ENCODE peak calls at places on chromosomes 4 and X, in nine cellular contexts. P, S, X, U, Y, J, T, O and F are unnamed samples. For H3K4me1, the result is how much of the 10 kb centered on the place peaks cover.

GRCh38 chr4:34250562-34250961 is 1993.8 kb downstream of the ARAP2 start:
- DNase-seq in S (no peak), X (no peak), U (no peak), P (no peak), T (no peak), J (no peak), Y (peak), O (no peak), F (no peak)

GRCh38 chr4:109472343-109472761 is 38.7 kb downstream of the SEC24B start:
- DNase-seq in S (no peak), O (no peak), U (no peak), T (no peak), Y (peak), J (peak), P (no peak), X (no peak), F (no peak)

GRCh38 chr4:32789026-32789608 is 2068.9 kb downstream of the PCDH7 start:
- DNase-seq in Y (peak), O (no peak), J (no peak), X (peak), U (no peak), P (no peak), T (no peak), S (no peak), F (no peak)

GRCh38 chrX:54811301-54811885 is 3.8 kb downstream of the MAGED2 start:
- DNase-seq in P (no peak), Y (no peak), O (no peak), X (no peak), J (no peak), U (no peak), T (no peak), S (no peak), F (no peak)

GRCh38 chr4:149823770-149824221 is 8.2 kb upstream of the IQCM start:
- DNase-seq in J (no peak), O (no peak), U (no peak), X (no peak), Y (peak), T (no peak), S (no peak), P (no peak), F (no peak)

GRCh38 chrX:70434914-70435586 is 9.6 kb upstream of the DLG3 start:
- DNase-seq in Y (peak), J (no peak), T (no peak), X (no peak), S (peak), P (no peak), U (no peak), O (peak), F (peak)

GRCh38 chr4:6591781-6592180 is 16.8 kb downstream of the MAN2B2 start:
- DNase-seq in U (no peak), J (no peak), O (no peak), P (no peak), S (no peak), X (no peak), T (no peak), Y (no peak), F (no peak)

GRCh38 chrX:112642349-112642748 is 37.4 kb downstream of the LHFPL1 start:
- DNase-seq in Y (peak), T (no peak), J (peak), X (peak), P (peak), U (no peak), S (peak), O (no peak), F (no peak)

GRCh38 chr4:78599147-78599546 is 47.6 kb downstream of the ANXA3 start:
- DNase-seq in O (no peak), U (no peak), J (no peak), X (no peak), T (no peak), P (no peak), Y (no peak), S (no peak), F (no peak)

GRCh38 chrX:64204701-64205440 is 637 bp downstream of the AMER1 start:
- DNase-seq in P (peak), O (peak), U (peak), J (peak), X (peak), Y (peak), S (peak), T (peak), F (peak)

GRCh38 chrX:47574609-47575325 is 7.5 kb upstream of the TIMP1 start:
- DNase-seq in T (no peak), P (peak), S (peak), O (no peak), J (no peak), X (no peak), U (no peak), Y (no peak), F (no peak)

GRCh38 chrX:131617182-131617581 is 73.3 kb downstream of the OR13H1 start:
- DNase-seq in O (no peak), P (no peak), X (no peak), J (no peak), T (no peak), U (no peak), S (no peak), Y (peak), F (no peak)

GRCh38 chrX:22194207-22194606 is 78.5 kb upstream of the CBLL2 start:
- DNase-seq in S (no peak), U (no peak), T (no peak), O (no peak), P (no peak), J (no peak), X (no peak), Y (no peak), F (no peak)

GRCh38 chr4:166140951-166141350 is 267.9 kb downstream of the TLL1 start:
- DNase-seq in Y (no peak), P (no peak), O (no peak), J (no peak), X (no peak), S (no peak), T (no peak), U (no peak), F (no peak)

GRCh38 chrX:120446503-120446902 is 22.6 kb downstream of the LAMP2 start:
- DNase-seq in T (no peak), P (peak), O (no peak), J (no peak), X (no peak), S (no peak), U (no peak), Y (peak), F (no peak)

DNA sequence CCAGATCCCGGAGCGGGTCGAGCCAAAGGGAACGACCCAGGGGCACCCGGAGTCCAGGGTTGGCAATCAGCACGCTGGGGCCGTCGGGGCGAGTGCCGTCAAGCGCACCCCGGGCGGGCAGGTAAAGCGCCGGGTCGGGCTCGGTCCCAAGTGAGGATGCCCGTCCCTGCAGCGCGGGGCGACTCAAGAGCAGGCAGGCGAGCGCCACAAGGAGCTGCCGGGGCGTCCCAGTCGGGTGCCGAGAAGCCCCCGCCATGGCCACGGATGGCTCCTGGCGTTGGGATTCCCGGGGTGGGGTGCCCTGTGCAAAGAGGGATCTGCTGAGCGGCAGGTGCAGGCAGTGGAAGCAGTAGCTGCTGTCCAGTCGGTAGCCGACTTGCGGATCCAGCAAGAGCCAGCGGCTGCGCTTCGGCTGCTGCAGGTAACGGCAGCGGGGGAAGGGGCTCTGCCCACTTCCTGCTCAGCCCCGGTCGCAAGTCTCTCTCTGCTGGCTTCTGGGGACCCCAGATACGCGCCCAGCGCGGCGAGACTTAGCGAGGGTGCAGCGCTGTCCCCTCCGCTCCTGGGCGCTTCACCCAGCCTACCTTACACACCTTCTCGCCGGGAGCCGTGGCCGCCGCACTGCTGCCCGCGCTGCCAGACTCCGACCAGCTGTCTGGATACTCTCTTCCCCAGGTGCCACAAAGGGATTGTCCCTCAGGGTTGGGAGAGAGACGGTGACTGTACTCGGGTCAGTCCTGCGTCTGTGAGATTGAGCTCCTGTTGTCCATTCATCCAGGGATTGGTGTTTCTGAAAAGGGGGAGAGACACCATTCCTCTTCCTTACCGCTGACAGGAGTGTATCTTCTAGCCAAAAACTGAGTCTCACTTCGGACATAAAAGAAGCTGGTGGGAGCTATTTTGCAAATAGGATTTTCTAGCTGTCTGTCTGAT is at the start of gene FREM3:
- DNase-seq in X (peak), S (peak), Y (no peak), T (peak), O (no peak), U (no peak), J (no peak), P (no peak), F (no peak)
- H3K4me3 ChIP-seq in X (peak), S (peak), Y (no peak), T (peak), O (peak), U (no peak), J (no peak), P (no peak), F (peak)

DNA sequence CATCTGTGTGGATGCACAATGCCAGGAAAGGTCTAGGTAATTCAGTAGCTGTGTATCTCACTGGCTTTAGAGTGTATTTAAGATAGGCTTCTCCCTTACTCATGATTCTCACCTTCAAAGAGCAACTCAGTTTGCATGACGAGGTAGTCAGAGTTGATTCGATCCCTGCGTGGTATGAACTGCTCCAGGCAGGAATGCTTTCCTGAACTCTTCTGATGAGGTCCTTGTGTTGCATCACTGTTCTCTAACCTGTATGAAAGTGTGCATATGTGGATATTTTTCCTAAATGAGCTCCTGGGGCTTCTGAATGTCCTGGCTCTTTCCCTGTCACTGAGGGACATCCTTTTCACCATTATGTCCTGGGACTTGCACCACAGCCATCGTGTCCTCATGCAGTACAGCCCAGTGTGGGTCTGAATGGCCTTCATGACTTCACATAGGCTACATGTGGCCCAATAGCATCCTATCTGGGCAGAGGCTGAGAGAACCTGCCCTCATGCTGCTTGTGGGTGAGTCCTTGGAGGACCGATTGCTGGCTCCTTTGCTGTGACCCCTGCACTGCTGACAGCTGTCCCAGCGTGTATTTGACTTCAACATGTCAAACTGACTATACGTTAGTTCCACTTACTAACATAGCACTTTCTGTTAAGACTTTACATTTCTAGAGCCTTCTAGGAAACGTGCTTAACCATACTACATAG is 65.3 kb upstream of the WDR1 start:
- DNase-seq in U (no peak), T (no peak), Y (no peak), O (no peak), P (no peak), X (no peak), S (no peak), J (no peak), F (no peak)
- H3K4me1 ChIP-seq in U (under half), T (under half), Y (under half), O (under half), P (under half), X (under half), S (under half), J (under half), F (under half)

DNA sequence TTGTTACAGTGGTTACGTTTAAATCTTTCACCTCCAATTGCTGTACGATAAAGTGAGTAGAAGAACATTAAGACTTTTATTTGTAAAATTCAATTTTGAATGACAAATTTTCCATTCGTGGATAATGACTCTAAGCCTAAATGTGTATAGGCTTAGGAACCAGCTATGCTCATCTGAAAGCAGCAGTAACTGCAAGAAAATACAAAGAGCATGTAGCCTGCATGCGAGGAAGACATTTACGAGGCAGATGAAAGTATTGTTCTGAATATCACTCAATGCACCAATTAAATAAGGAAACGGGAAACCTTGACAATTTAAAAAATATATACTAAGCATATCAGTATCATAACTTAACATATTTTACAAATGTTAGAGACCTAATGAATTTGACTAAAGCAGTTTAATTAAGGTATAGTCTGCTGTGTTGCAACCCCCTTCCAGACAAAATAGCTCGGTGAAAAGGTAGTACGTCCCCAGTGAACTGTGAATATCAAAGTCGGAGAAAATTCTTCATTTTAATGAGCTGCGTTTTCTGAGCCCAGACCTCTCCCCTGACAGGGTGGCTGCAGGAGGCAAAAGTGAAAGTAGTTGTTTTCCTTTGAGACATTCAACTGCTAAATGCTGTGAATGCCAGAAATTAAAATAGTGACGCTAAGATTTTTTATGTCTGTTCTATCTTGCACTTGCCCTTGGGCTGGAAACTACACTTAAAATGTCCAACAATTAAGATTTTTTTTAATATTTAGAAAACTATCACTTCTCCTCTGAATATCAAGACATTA is 1236.5 kb upstream of the TENM3 start:
- DNase-seq in P (no peak), Y (peak), J (no peak), S (peak), X (no peak), U (no peak), O (no peak), T (no peak), F (no peak)
- H3K4me3 ChIP-seq in P (no peak), Y (peak), J (no peak), S (no peak), X (no peak), U (no peak), O (no peak), T (no peak), F (peak)

GRCh38 chr4:39616651-39617050 is 22.0 kb downstream of the SMIM14 start:
- DNase-seq in X (no peak), J (no peak), O (no peak), S (no peak), T (no peak), U (no peak), P (no peak), Y (peak), F (no peak)
- H3K4me1 ChIP-seq in X (under half), J (under half), O (under half), S (under half), T (under half), U (under half), P (half or more), Y (under half), F (under half)

GRCh38 chrX:153641575-153642312 is 5.3 kb upstream of the DUSP9 start:
- DNase-seq in Y (no peak), O (no peak), X (peak), T (no peak), J (no peak), S (peak), U (no peak), P (no peak), F (no peak)
- H3K4me3 ChIP-seq in Y (no peak), O (peak), X (no peak), T (no peak), J (no peak), S (peak), U (no peak), P (no peak), F (peak)